ENCODE peak calls at places on chromosomes 11 and 22, in seven cellular contexts. N is uterus, X is foreskin fibroblast, Z is fibroblast of mammary gland, G is dorsolateral prefrontal cortex, P is neuronal stem cell, J is fibroblast of lung. D is an unnamed sample.

GRCh38 chr22:19879248-19879575 is 24.5 kb upstream of the GNB1L start:
- DNase-seq in N (no peak), X (no peak), Z (no peak), G (no peak), P (no peak), J (no peak), D (no peak)

GRCh38 chr11:11374358-11375148 is 21.5 kb upstream of the CSNK2A3 start:
- DNase-seq in N (no peak), X (no peak), Z (no peak), G (no peak), P (no peak), J (no peak), D (no peak)

GRCh38 chr11:87600938-87601337 is 563.2 kb downstream of the TMEM135 start:
- DNase-seq in N (no peak), X (no peak), Z (no peak), G (no peak), P (no peak), J (no peak), D (no peak)

GRCh38 chr11:70073188-70073817 is 4.8 kb upstream of the ANO1 start:
- DNase-seq in N (no peak), X (no peak), Z (no peak), G (no peak), P (no peak), J (peak; percentile 69), D (no peak)

GRCh38 chr11:47918882-47919495 is 61.4 kb upstream of the PTPRJ start:
- DNase-seq in N (no peak), X (no peak), Z (no peak), G (no peak), P (no peak), J (peak; percentile 31), D (no peak)

GRCh38 chr11:111320728-111321568 is 22.6 kb downstream of the POU2AF3 start:
- DNase-seq in N (no peak), X (no peak), Z (no peak), G (no peak), P (no peak), J (no peak), D (no peak)

GRCh38 chr22:22720201-22720723 is 75.8 kb downstream of the GGTLC2 start:
- DNase-seq in N (no peak), X (peak; percentile 53), Z (peak; percentile 79), G (no peak), P (peak; percentile 21), J (peak; percentile 57), D (no peak)

GRCh38 chr11:63574856-63575602 is 11.8 kb upstream of the PLAAT2 start:
- DNase-seq in N (peak; percentile 68), X (no peak), Z (peak; percentile 67), G (no peak), P (no peak), J (peak; percentile 62), D (no peak)

GRCh38 chr22:46289244-46289891 is 7.3 kb upstream of the GTSE1 start:
- DNase-seq in N (no peak), X (no peak), Z (no peak), G (no peak), P (no peak), J (no peak), D (no peak)

GRCh38 chr11:92556435-92556834 is 331.8 kb downstream of the FAT3 start:
- DNase-seq in N (no peak), X (no peak), Z (peak; percentile 1), G (no peak), P (peak; percentile 12), J (peak; percentile 55), D (peak; percentile 2)

GRCh38 chr22:46092646-46093410 is 57.5 kb upstream of the PPARA start:
- DNase-seq in N (no peak), X (no peak), Z (no peak), G (no peak), P (no peak), J (no peak), D (no peak)

GRCh38 chr11:71476926-71477636 is 24.1 kb downstream of the NADSYN1 start:
- DNase-seq in N (no peak), X (no peak), Z (no peak), G (no peak), P (no peak), J (no peak), D (no peak)

GRCh38 chr11:125594958-125595357 is 2.3 kb downstream of the STT3A start:
- DNase-seq in N (no peak), X (no peak), Z (no peak), G (no peak), P (no peak), J (no peak), D (no peak)

GRCh38 chr11:14336507-14337503 is 22.2 kb downstream of the RRAS2 start:
- DNase-seq in N (no peak), X (peak; percentile 89), Z (peak; percentile 98), G (no peak), P (no peak), J (peak; percentile 86), D (no peak)

GRCh38 chr11:68870470-68870869 is 28.8 kb upstream of the CPT1A start:
- DNase-seq in N (no peak), X (no peak), Z (peak; percentile 23), G (no peak), P (no peak), J (peak; percentile 15), D (no peak)

GRCh38 chr11:12244156-12244555 is 133.2 kb upstream of the PARVA start:
- DNase-seq in N (no peak), X (no peak), Z (no peak), G (no peak), P (no peak), J (no peak), D (no peak)

GRCh38 chr11:94303884-94304459 is 408 bp upstream of the IZUMO1R start:
- DNase-seq in N (no peak), X (no peak), Z (no peak), G (no peak), P (no peak), J (no peak), D (no peak)

GRCh38 chr22:40641269-40641668 is 4.8 kb upstream of the MRTFA start:
- DNase-seq in N (no peak), X (no peak), Z (no peak), G (no peak), P (no peak), J (no peak), D (no peak)

GRCh38 chr11:116415095-116415494 is 357.7 kb downstream of the BUD13 start:
- DNase-seq in N (no peak), X (no peak), Z (no peak), G (no peak), P (no peak), J (no peak), D (no peak)

GRCh38 chr11:80103149-80103859 is 662.5 kb upstream of the TENM4 start:
- DNase-seq in N (no peak), X (peak; percentile 87), Z (peak; percentile 95), G (no peak), P (no peak), J (peak; percentile 90), D (no peak)

GRCh38 chr11:66013762-66014100 is 1.9 kb downstream of the CST6 start:
- DNase-seq in N (no peak), X (no peak), Z (no peak), G (no peak), P (no peak), J (no peak), D (no peak)

GRCh38 chr11:66011239-66011784 is 496 bp upstream of the CST6 start:
- DNase-seq in N (no peak), X (no peak), Z (peak; percentile 62), G (no peak), P (no peak), J (no peak), D (no peak)

GRCh38 chr11:66012371-66012945 is 650 bp downstream of the CST6 start:
- DNase-seq in N (no peak), X (no peak), Z (no peak), G (no peak), P (no peak), J (no peak), D (no peak)

GRCh38 chr11:66012946-66013761 is 1.3 kb downstream of the CST6 start:
- DNase-seq in N (no peak), X (no peak), Z (no peak), G (no peak), P (no peak), J (no peak), D (no peak)

GRCh38 chr11:66011785-66012303 is at the start of gene CST6:
- DNase-seq in N (no peak), X (no peak), Z (no peak), G (no peak), P (no peak), J (no peak), D (no peak)
- H3K4me3 ChIP-seq in N (no peak within 1 kb of the TSS), X (no peak within 1 kb of the TSS), Z (no peak within 1 kb of the TSS), G (no peak within 1 kb of the TSS), P (peak within 1 kb of the TSS; percentile 65), J (no peak within 1 kb of the TSS), D (no peak within 1 kb of the TSS)

GRCh38 chr11:72583616-72584292 is 90.5 kb downstream of the PDE2A start:
- DNase-seq in N (no peak), X (no peak), Z (no peak), G (no peak), P (no peak), J (no peak), D (no peak)
- H3K4me3 ChIP-seq in N (no peak overlapping the region), X (no peak overlapping the region), Z (no peak overlapping the region), G (no peak overlapping the region), P (peak overlapping the region; percentile 58), J (no peak overlapping the region), D (no peak overlapping the region)

GRCh38 chr22:29691636-29692326 is 28.0 kb upstream of the CABP7 start:
- DNase-seq in N (no peak), X (no peak), Z (no peak), G (no peak), P (no peak), J (no peak), D (no peak)
- H3K4me3 ChIP-seq in N (no peak overlapping the region), X (no peak overlapping the region), Z (no peak overlapping the region), G (no peak overlapping the region), P (no peak overlapping the region), J (no peak overlapping the region), D (no peak overlapping the region)

DNA sequence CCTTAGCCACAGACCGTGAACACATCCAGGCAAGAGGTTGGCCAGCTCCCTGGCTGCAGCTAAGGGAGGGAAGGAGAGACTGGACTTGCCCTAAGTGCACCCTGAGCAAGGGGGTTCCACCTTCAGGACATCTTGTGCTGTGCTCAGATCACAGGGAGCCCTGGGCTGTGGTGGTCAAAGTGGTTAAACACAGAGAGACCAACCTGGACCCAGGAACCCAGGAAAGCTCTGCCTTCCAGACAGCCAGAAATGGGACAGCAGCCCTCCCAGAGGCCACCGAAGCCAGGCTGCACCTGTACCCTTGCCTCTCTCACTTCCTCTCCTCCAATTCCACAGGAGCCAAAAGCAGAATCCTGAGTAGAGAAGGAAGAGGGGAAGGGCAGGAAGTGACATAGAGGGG is 105.2 kb upstream of the TMEM45B start:
- DNase-seq in N (no peak), X (no peak), Z (no peak), G (no peak), P (no peak), J (no peak), D (no peak)
- H3K4me3 ChIP-seq in N (no peak overlapping the region), X (no peak overlapping the region), Z (no peak overlapping the region), G (no peak overlapping the region), P (no peak overlapping the region), J (no peak overlapping the region), D (no peak overlapping the region)